ENCODE peak calls at places on chromosomes 5 and 9, in seven cellular contexts. One of them, this sample, is unnamed. For H3K27me3 and H3K4me1, the result is how much of the 10 kb centered on the place peaks cover.

GRCh38 chr5:174195517-174195916 is 150.0 kb downstream of the NSG2 start:
- DNase-seq in uterus: no peak
- DNase-seq in heart left ventricle: no peak
- DNase-seq in upper lobe of right lung: no peak
- DNase-seq in IMR-90: no peak
- DNase-seq in adrenal gland: no peak
- DNase-seq in naive thymus-derived CD4-positive, alpha-beta T cell: no peak
- DNase-seq in this sample: no peak

GRCh38 chr5:31638748-31639418 is at the start of gene PDZD2:
- DNase-seq in upper lobe of right lung: peak
- DNase-seq in uterus: peak
- DNase-seq in IMR-90: peak
- DNase-seq in naive thymus-derived CD4-positive, alpha-beta T cell: peak
- DNase-seq in heart left ventricle: peak
- DNase-seq in adrenal gland: peak
- DNase-seq in this sample: peak

GRCh38 chr5:1007681-1008450 is 736 bp upstream of the NKD2 start:
- DNase-seq in upper lobe of right lung: no peak
- DNase-seq in heart left ventricle: peak
- DNase-seq in uterus: peak
- DNase-seq in IMR-90: no peak
- DNase-seq in adrenal gland: peak
- DNase-seq in naive thymus-derived CD4-positive, alpha-beta T cell: no peak
- DNase-seq in this sample: peak

GRCh38 chr9:134068742-134069535 is 1.1 kb upstream of the BRD3 start:
- DNase-seq in upper lobe of right lung: peak
- DNase-seq in heart left ventricle: peak
- DNase-seq in adrenal gland: peak
- DNase-seq in uterus: no peak
- DNase-seq in naive thymus-derived CD4-positive, alpha-beta T cell: no peak
- DNase-seq in IMR-90: peak
- DNase-seq in this sample: peak

GRCh38 chr9:93126825-93127368 is 7.2 kb downstream of the NINJ1 start:
- DNase-seq in naive thymus-derived CD4-positive, alpha-beta T cell: no peak
- DNase-seq in upper lobe of right lung: peak
- DNase-seq in uterus: peak
- DNase-seq in adrenal gland: peak
- DNase-seq in IMR-90: no peak
- DNase-seq in heart left ventricle: peak
- DNase-seq in this sample: peak

GRCh38 chr5:134555889-134556311 is 30.4 kb downstream of the JADE2 start:
- DNase-seq in uterus: peak
- DNase-seq in naive thymus-derived CD4-positive, alpha-beta T cell: peak
- DNase-seq in heart left ventricle: no peak
- DNase-seq in upper lobe of right lung: no peak
- DNase-seq in IMR-90: peak
- DNase-seq in adrenal gland: peak
- DNase-seq in this sample: peak

GRCh38 chr5:36495638-36496010 is 110.8 kb upstream of the SLC1A3 start:
- DNase-seq in upper lobe of right lung: no peak
- DNase-seq in heart left ventricle: no peak
- DNase-seq in adrenal gland: no peak
- DNase-seq in uterus: no peak
- DNase-seq in naive thymus-derived CD4-positive, alpha-beta T cell: no peak
- DNase-seq in IMR-90: no peak
- DNase-seq in this sample: no peak

GRCh38 chr9:104748359-104749031 is 1.0 kb downstream of the NIPSNAP3A start:
- DNase-seq in naive thymus-derived CD4-positive, alpha-beta T cell: no peak
- DNase-seq in IMR-90: peak
- DNase-seq in upper lobe of right lung: no peak
- DNase-seq in uterus: no peak
- DNase-seq in heart left ventricle: no peak
- DNase-seq in adrenal gland: peak
- DNase-seq in this sample: no peak

GRCh38 chr5:68848086-68848485 is 245.7 kb upstream of the SLC30A5 start:
- DNase-seq in naive thymus-derived CD4-positive, alpha-beta T cell: no peak
- DNase-seq in upper lobe of right lung: no peak
- DNase-seq in adrenal gland: no peak
- DNase-seq in IMR-90: no peak
- DNase-seq in uterus: no peak
- DNase-seq in heart left ventricle: no peak
- DNase-seq in this sample: no peak

GRCh38 chr5:122237906-122238305 is 74.1 kb upstream of the SNCAIP start:
- DNase-seq in adrenal gland: no peak
- DNase-seq in naive thymus-derived CD4-positive, alpha-beta T cell: no peak
- DNase-seq in uterus: no peak
- DNase-seq in upper lobe of right lung: no peak
- DNase-seq in heart left ventricle: no peak
- DNase-seq in IMR-90: no peak
- DNase-seq in this sample: no peak

GRCh38 chr5:34790087-34790486 is 48.9 kb upstream of the TTC23L start:
- DNase-seq in heart left ventricle: no peak
- DNase-seq in adrenal gland: no peak
- DNase-seq in upper lobe of right lung: no peak
- DNase-seq in naive thymus-derived CD4-positive, alpha-beta T cell: no peak
- DNase-seq in uterus: no peak
- DNase-seq in IMR-90: no peak
- DNase-seq in this sample: no peak

DNA sequence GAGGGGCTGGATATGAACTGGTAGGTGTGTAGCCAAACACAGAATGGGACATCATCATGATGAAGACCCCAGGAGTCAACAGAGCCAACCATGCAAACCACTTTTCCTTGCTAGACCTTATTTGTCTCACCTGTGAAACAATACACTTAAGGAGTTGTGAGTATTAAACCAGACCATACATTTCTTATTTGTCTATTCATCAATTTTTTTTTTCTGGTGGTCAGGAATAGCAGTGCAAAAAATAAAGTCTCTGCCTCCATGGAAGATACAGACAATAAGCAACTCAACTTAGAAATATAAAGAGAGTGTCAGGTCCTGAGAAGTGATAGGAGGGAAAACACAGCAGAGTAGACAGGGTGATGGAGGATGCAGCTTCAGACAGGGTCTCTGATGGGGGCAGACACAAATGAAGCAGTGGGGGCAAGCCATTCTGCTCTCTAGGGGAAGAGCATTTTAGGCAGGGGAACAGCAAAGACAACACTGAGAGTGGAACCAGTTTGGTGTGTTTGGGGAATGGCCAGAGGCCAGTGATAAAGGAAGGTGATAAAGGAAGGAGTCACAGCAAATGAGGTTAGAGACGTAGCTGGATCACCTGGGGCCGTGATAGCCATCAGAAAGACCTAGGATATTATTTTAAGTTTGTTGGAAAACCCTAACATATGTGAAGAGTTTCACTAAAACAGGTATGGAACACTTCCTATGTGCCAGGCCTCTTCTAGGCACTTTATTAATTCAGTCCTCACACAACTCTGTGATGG is 256.2 kb downstream of the MAN2A1 start:
- DNase-seq in heart left ventricle: no peak
- DNase-seq in upper lobe of right lung: no peak
- DNase-seq in IMR-90: no peak
- DNase-seq in naive thymus-derived CD4-positive, alpha-beta T cell: no peak
- DNase-seq in adrenal gland: no peak
- DNase-seq in uterus: no peak
- DNase-seq in this sample: no peak
- H3K27me3 ChIP-seq in heart left ventricle: under half
- H3K27me3 ChIP-seq in upper lobe of right lung: under half
- H3K27me3 ChIP-seq in IMR-90: under half
- H3K27me3 ChIP-seq in naive thymus-derived CD4-positive, alpha-beta T cell: under half
- H3K27me3 ChIP-seq in adrenal gland: under half
- H3K27me3 ChIP-seq in uterus: under half
- H3K27me3 ChIP-seq in this sample: under half

GRCh38 chr9:127185181-127185580 is 62.7 kb upstream of the ANGPTL2 start:
- DNase-seq in heart left ventricle: no peak
- DNase-seq in adrenal gland: no peak
- DNase-seq in IMR-90: no peak
- DNase-seq in naive thymus-derived CD4-positive, alpha-beta T cell: no peak
- DNase-seq in upper lobe of right lung: peak
- DNase-seq in uterus: no peak
- DNase-seq in this sample: peak

GRCh38 chr9:127184641-127185040 is 62.2 kb upstream of the ANGPTL2 start:
- DNase-seq in heart left ventricle: no peak
- DNase-seq in naive thymus-derived CD4-positive, alpha-beta T cell: no peak
- DNase-seq in adrenal gland: no peak
- DNase-seq in uterus: no peak
- DNase-seq in upper lobe of right lung: peak
- DNase-seq in IMR-90: no peak
- DNase-seq in this sample: no peak

GRCh38 chr9:127182901-127183746 is 60.7 kb upstream of the ANGPTL2 start:
- DNase-seq in heart left ventricle: no peak
- DNase-seq in naive thymus-derived CD4-positive, alpha-beta T cell: no peak
- DNase-seq in upper lobe of right lung: peak
- DNase-seq in IMR-90: no peak
- DNase-seq in uterus: peak
- DNase-seq in adrenal gland: no peak
- DNase-seq in this sample: no peak

GRCh38 chr9:127185931-127186781 is 63.7 kb upstream of the ANGPTL2 start:
- DNase-seq in IMR-90: peak
- DNase-seq in adrenal gland: peak
- DNase-seq in upper lobe of right lung: peak
- DNase-seq in uterus: peak
- DNase-seq in heart left ventricle: peak
- DNase-seq in naive thymus-derived CD4-positive, alpha-beta T cell: no peak
- DNase-seq in this sample: peak

DNA sequence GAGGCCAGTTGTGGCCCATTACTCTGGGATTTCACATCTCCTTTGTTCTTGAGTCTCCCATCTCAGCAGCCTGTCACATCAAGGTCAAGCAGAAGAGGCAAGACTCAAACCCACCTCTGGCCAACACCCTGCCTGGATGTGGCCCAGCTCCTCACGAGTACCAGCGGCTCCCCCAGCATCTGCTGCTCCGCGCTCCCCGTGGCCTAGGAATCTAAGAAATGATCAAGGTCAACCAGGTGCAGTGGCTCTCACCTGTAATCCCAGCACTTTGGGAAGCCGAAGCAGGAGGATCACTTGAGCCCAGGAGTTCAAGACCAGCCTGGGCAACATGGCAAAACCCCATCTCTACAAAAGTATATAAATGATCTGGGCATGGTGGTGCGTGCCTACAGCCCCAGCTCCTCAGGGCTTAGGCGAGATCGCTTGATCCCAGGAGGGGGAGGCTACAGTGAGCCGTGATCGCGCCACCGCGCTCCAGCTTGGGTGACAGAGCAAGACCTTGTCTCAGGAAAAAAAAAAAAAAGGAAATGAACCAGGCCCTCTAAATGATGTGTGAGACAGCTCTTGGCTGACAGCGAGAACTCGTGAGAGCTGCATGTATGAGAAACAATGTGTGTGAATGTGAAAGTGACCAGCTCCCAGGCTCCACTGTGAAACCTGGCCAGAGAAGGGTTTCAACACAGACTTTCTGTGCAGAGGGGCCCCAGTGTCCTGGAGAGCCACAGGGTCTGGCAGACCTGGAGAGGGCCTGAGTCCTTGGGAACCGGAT is 61.6 kb upstream of the ANGPTL2 start:
- DNase-seq in IMR-90: peak
- DNase-seq in upper lobe of right lung: peak
- DNase-seq in adrenal gland: no peak
- DNase-seq in uterus: peak
- DNase-seq in naive thymus-derived CD4-positive, alpha-beta T cell: no peak
- DNase-seq in heart left ventricle: no peak
- DNase-seq in this sample: peak
- H3K4me1 ChIP-seq in IMR-90: under half
- H3K4me1 ChIP-seq in upper lobe of right lung: under half
- H3K4me1 ChIP-seq in adrenal gland: under half
- H3K4me1 ChIP-seq in uterus: under half
- H3K4me1 ChIP-seq in naive thymus-derived CD4-positive, alpha-beta T cell: under half
- H3K4me1 ChIP-seq in heart left ventricle: under half
- H3K4me1 ChIP-seq in this sample: under half

GRCh38 chr9:76902395-76902794 is 3.5 kb downstream of the PRUNE2 start:
- DNase-seq in naive thymus-derived CD4-positive, alpha-beta T cell: no peak
- DNase-seq in upper lobe of right lung: no peak
- DNase-seq in adrenal gland: no peak
- DNase-seq in IMR-90: no peak
- DNase-seq in heart left ventricle: no peak
- DNase-seq in uterus: no peak
- DNase-seq in this sample: no peak
- H3K27me3 ChIP-seq in naive thymus-derived CD4-positive, alpha-beta T cell: under half
- H3K27me3 ChIP-seq in upper lobe of right lung: under half
- H3K27me3 ChIP-seq in adrenal gland: under half
- H3K27me3 ChIP-seq in IMR-90: under half
- H3K27me3 ChIP-seq in heart left ventricle: under half
- H3K27me3 ChIP-seq in uterus: under half
- H3K27me3 ChIP-seq in this sample: under half

DNA sequence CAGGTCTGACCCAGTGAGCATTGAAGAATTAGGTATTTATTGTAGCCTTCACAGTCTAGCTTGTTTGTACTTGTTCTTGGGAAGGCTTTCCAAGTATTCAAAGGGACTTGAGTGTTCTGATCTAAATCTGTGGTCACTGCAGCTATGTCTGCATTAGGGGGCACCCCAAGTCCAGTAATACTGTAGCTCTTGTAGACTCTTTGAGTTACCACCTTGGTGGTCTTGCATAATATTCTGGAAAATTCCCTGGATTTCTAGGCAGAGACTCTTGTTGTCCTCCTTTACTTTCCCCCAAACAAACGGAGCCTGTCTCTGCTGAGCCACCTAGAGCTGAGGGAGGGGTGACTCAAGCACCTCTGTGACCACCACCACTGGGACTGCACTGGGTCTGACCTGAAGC is 149.5 kb upstream of the DHFR start:
- DNase-seq in uterus: no peak
- DNase-seq in upper lobe of right lung: no peak
- DNase-seq in adrenal gland: no peak
- DNase-seq in naive thymus-derived CD4-positive, alpha-beta T cell: no peak
- DNase-seq in IMR-90: no peak
- DNase-seq in heart left ventricle: no peak
- DNase-seq in this sample: no peak
- H3K4me1 ChIP-seq in uterus: under half
- H3K4me1 ChIP-seq in upper lobe of right lung: under half
- H3K4me1 ChIP-seq in adrenal gland: under half
- H3K4me1 ChIP-seq in naive thymus-derived CD4-positive, alpha-beta T cell: under half
- H3K4me1 ChIP-seq in IMR-90: under half
- H3K4me1 ChIP-seq in heart left ventricle: under half
- H3K4me1 ChIP-seq in this sample: under half

GRCh38 chr5:11385901-11386293 is 518.3 kb downstream of the CTNND2 start:
- DNase-seq in naive thymus-derived CD4-positive, alpha-beta T cell: no peak
- DNase-seq in uterus: no peak
- DNase-seq in adrenal gland: no peak
- DNase-seq in heart left ventricle: no peak
- DNase-seq in upper lobe of right lung: no peak
- DNase-seq in IMR-90: no peak
- DNase-seq in this sample: no peak
- H3K27me3 ChIP-seq in naive thymus-derived CD4-positive, alpha-beta T cell: under half
- H3K27me3 ChIP-seq in uterus: under half
- H3K27me3 ChIP-seq in adrenal gland: under half
- H3K27me3 ChIP-seq in heart left ventricle: under half
- H3K27me3 ChIP-seq in upper lobe of right lung: under half
- H3K27me3 ChIP-seq in IMR-90: under half
- H3K27me3 ChIP-seq in this sample: under half

This sample was measured in right cardiac atrium.